ENCODE peak calls at places on chromosomes 11 and 22, in eight cellular contexts. Z, N, I, S, R, F, M and W are unnamed samples.

GRCh38 chr22:49925525-49926128 is 7.2 kb downstream of the CRELD2 start:
- DNase-seq in F (no peak), M (peak), N (no peak), S (no peak), Z (no peak), R (no peak), I (peak), W (no peak)

GRCh38 chr22:29152381-29153138 is 53.1 kb upstream of the EMID1 start:
- DNase-seq in I (no peak), F (no peak), M (no peak), R (no peak), S (no peak), N (no peak), Z (peak), W (no peak)

GRCh38 chr11:69436041-69436982 is 45.2 kb upstream of the LINC01488 start:
- DNase-seq in N (no peak), F (no peak), I (no peak), S (no peak), Z (no peak), M (no peak), R (no peak), W (no peak)

GRCh38 chr11:57395905-57396623 is 5.6 kb upstream of the PRG2 start:
- DNase-seq in Z (no peak), R (no peak), S (no peak), N (no peak), F (no peak), M (no peak), I (no peak), W (no peak)

GRCh38 chr11:27347949-27348879 is 14.8 kb downstream of the CCDC34 start:
- DNase-seq in S (no peak), R (no peak), I (no peak), Z (peak), F (no peak), N (no peak), M (no peak), W (no peak)

GRCh38 chr22:28180804-28181203 is 261.7 kb upstream of the PITPNB start:
- DNase-seq in I (no peak), S (no peak), Z (no peak), F (no peak), N (no peak), M (no peak), R (no peak), W (no peak)

GRCh38 chr11:72695354-72695753 is 21.1 kb upstream of the PDE2A start:
- DNase-seq in S (no peak), Z (no peak), M (no peak), R (no peak), I (no peak), N (no peak), F (no peak), W (no peak)

GRCh38 chr11:45675646-45676045 is 10.2 kb upstream of the CHST1 start:
- DNase-seq in R (no peak), S (no peak), N (no peak), M (no peak), Z (no peak), I (no peak), F (no peak), W (no peak)

GRCh38 chr11:123904932-123905331 is 3.0 kb downstream of the OR8D4 start:
- DNase-seq in N (no peak), Z (no peak), F (no peak), S (no peak), M (no peak), R (no peak), I (no peak), W (no peak)

GRCh38 chr22:23613193-23613973 is 18.7 kb downstream of the DRICH1 start:
- DNase-seq in M (no peak), N (no peak), R (no peak), F (no peak), Z (no peak), S (no peak), I (no peak), W (peak)

GRCh38 chr11:61092908-61093763 is 9.2 kb upstream of the CD5 start:
- DNase-seq in S (no peak), N (no peak), R (no peak), Z (no peak), M (no peak), F (no peak), I (no peak), W (no peak)

GRCh38 chr11:125072961-125073590 is 10.0 kb downstream of the SLC37A2 start:
- DNase-seq in N (no peak), M (no peak), I (no peak), R (no peak), S (no peak), Z (no peak), F (no peak), W (no peak)

GRCh38 chr11:125070699-125071254 is 7.7 kb downstream of the SLC37A2 start:
- DNase-seq in I (peak), N (peak), S (peak), Z (no peak), F (peak), R (peak), M (peak), W (peak)

GRCh38 chr11:125071408-125071807 is 8.3 kb downstream of the SLC37A2 start:
- DNase-seq in N (no peak), M (no peak), Z (peak), S (no peak), R (peak), F (no peak), I (no peak), W (no peak)

GRCh38 chr11:125072210-125072960 is 9.3 kb downstream of the SLC37A2 start:
- DNase-seq in M (peak), F (no peak), N (no peak), I (no peak), R (no peak), S (no peak), Z (no peak), W (no peak)

DNA sequence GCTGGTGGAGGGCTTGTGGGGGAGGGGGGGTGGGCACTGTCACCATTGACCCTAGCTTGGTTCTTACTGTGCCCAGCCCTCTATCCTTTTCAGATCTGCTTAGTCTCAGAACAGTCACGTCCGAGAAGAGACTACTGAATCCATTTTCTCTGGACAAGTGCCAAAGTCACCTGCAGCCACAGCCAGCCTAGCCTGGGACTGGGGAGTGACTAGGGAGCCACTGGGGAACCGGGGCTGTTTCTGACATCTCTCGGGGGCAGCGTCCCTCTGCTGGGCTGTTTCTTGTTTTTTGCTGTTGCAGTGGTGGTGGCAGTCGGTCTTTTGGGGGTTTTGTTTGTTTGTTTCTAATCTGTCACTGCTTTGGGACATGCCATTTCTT is 8.7 kb downstream of the SLC37A2 start:
- DNase-seq in I (no peak), F (no peak), S (no peak), N (no peak), R (no peak), Z (no peak), M (no peak), W (no peak)
- TF ChIP-seq CTCF in I (no peak), F (no peak), S (no peak), N (no peak), R (no peak), Z (no peak), M (no peak), W (no peak)

GRCh38 chr22:20963201-20964052 is 3.6 kb upstream of the AIFM3 start:
- DNase-seq in N (no peak), F (no peak), R (no peak), Z (no peak), I (no peak), M (peak), S (no peak), W (no peak)
- TF ChIP-seq CTCF in N (no peak), F (no peak), R (no peak), Z (no peak), I (no peak), M (no peak), S (no peak), W (no peak)

GRCh38 chr22:22462813-22463567 is 45.6 kb downstream of the ZNF280B start:
- DNase-seq in S (no peak), M (no peak), N (no peak), F (no peak), Z (no peak), R (peak), I (no peak), W (peak)
- TF ChIP-seq CTCF in S (peak), M (no peak), N (peak), F (no peak), Z (peak), R (peak), I (no peak), W (peak)

GRCh38 chr11:120473486-120473885 is 38.1 kb upstream of the GRIK4 start:
- DNase-seq in Z (no peak), S (no peak), I (no peak), F (no peak), R (no peak), M (no peak), N (no peak), W (no peak)
- TF ChIP-seq CTCF in Z (no peak), S (no peak), I (no peak), F (no peak), R (no peak), M (no peak), N (no peak), W (no peak)

GRCh38 chr11:74701351-74701750 is 29.9 kb downstream of the CHRDL2 start:
- DNase-seq in R (peak), Z (peak), S (no peak), N (no peak), I (peak), F (no peak), M (no peak), W (no peak)
- TF ChIP-seq CTCF in R (no peak), Z (peak), S (peak), N (peak), I (no peak), F (no peak), M (no peak), W (no peak)

DNA sequence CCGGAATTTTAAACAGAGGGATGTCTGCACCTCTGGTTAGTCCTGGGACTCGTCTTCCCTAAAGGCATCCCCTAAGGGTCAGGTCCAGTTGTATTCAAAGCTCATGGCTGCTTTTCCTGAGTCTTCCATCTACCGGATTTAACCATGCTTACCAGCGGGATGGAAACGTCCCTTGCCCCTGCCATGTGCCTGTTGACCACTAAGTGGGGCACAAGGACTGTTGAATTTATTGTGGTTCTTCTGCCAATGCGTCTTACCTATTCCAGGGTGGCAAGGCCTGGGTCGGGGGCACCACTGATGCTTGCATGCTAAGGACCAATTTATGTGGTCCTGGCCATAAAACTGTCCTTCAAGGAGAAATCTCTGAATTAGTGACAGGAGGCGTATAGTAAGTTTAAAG is 25.6 kb downstream of the ANKRD42 start:
- DNase-seq in R (peak), I (no peak), M (no peak), S (no peak), N (no peak), F (no peak), Z (peak), W (no peak)
- TF ChIP-seq CTCF in R (no peak), I (no peak), M (no peak), S (peak), N (peak), F (peak), Z (peak), W (peak)

DNA sequence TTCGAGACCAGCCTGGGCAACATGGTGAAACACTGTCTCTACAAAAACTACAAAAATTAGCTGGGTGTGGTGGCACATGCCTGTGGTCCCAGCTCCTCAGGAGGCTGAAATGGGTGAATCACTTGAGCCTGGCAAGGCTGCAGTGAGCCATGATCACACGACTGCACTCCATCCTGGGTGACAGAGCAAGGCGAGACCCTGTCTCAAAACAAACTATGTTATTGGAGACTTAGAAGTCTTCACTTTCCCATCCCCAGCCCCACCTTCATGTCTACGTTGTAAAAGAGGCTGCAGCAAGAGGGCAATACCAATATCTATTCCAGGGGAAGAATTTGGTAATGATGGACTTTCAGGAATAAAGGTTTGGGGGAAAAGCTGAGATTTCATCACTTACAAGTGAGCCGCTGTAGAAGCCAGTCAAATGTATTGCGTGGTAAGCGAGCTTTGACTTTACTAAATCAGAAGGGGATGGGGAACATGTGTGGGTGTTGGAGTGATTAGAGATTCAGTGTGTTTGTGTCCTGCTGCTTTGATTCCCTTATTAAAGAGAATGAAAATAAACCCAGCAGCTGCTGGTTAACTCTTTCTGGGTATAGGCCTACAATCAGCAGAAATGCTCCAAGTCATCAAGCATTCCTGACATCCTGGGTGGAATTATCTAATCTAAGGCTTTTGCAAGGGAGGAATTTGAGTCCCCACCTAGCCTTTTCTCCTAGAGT is 53.7 kb downstream of the UBASH3B start:
- DNase-seq in I (no peak), S (peak), Z (no peak), R (peak), M (no peak), N (peak), F (no peak), W (peak)
- TF ChIP-seq CTCF in I (no peak), S (no peak), Z (no peak), R (no peak), M (no peak), N (no peak), F (no peak), W (no peak)